ENCODE peak calls at places on chromosomes 3 and 15, in five cellular contexts. U is PC-3, C is spleen, E is HCT116, G is tibial artery. M is an unnamed sample.

GRCh38 chr3:134771962-134772361 is 23.1 kb upstream of the EPHB1 start:
- DNase-seq in C (no peak), E (no peak), U (no peak), G (no peak), M (no peak)

GRCh38 chr15:31098491-31098917 is 3.0 kb downstream of the TRPM1 start:
- DNase-seq in C (no peak), G (no peak), E (no peak), U (no peak), M (no peak)

GRCh38 chr15:66789029-66790025 is 87.3 kb downstream of the SMAD6 start:
- DNase-seq in E (no peak), C (no peak), G (peak), U (peak), M (no peak)

GRCh38 chr3:54159917-54160316 is 37.6 kb downstream of the CACNA2D3 start:
- DNase-seq in G (no peak), E (no peak), U (no peak), C (no peak), M (no peak)

GRCh38 chr15:36161781-36162212 is 417.6 kb upstream of the CDIN1 start:
- DNase-seq in E (no peak), U (peak), C (no peak), G (peak), M (peak)

GRCh38 chr3:11845661-11846060 is 1.0 kb downstream of the TAMM41 start:
- DNase-seq in U (peak), G (no peak), E (no peak), C (no peak), M (no peak)

GRCh38 chr3:122784436-122784835 is 9.2 kb downstream of the HSPBAP1 start:
- DNase-seq in G (no peak), E (no peak), C (no peak), U (peak), M (no peak)

GRCh38 chr3:63961891-63962290 is 49.7 kb upstream of the SCAANT1 start:
- DNase-seq in U (peak), C (no peak), E (peak), G (no peak), M (no peak)

GRCh38 chr3:185175370-185175987 is 22.6 kb upstream of the C3orf70 start:
- DNase-seq in C (no peak), U (no peak), G (no peak), E (no peak), M (peak)

GRCh38 chr15:61780278-61780677 is 280.0 kb downstream of the VPS13C start:
- DNase-seq in C (no peak), E (no peak), G (no peak), U (no peak), M (no peak)
- H3K4me3 ChIP-seq in C (no peak), E (no peak), G (no peak), U (no peak), M (no peak)

GRCh38 chr15:73518180-73518862 is 75.4 kb downstream of the REC114 start:
- DNase-seq in E (no peak), C (no peak), U (no peak), G (no peak), M (no peak)
- H3K27ac ChIP-seq in E (no peak), C (no peak), U (no peak), G (no peak), M (peak)

DNA sequence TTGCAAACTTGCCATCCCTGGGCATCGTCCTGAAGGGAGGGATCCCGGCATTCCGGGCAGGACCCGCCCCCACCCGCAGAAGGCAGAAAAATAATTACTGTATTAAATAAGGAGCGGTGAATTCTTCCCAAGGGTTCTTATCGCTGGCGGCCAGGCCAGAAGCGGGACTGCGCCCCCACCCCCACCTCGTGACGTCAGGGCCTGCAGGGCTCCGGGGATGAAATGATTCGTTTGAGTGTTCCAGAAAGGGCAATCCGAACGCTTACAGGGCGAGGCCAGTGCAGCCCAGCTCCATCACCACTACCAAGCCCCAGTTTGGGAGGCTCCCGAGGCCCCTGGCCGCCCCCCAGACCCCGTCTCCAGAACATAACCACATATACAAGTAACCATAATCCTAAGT is 8.6 kb downstream of the SOX2 start:
- DNase-seq in C (no peak), G (no peak), E (no peak), U (no peak), M (no peak)
- H3K4me3 ChIP-seq in C (no peak), G (no peak), E (no peak), U (no peak), M (no peak)

GRCh38 chr3:16311960-16312451 is 47.0 kb downstream of the OXNAD1 start:
- DNase-seq in C (no peak), U (no peak), E (no peak), G (peak), M (peak)
- H3K27ac ChIP-seq in C (peak), U (no peak), E (no peak), G (no peak), M (peak)

GRCh38 chr3:14175383-14176037 is 2.9 kb downstream of the XPC start:
- DNase-seq in U (peak), E (no peak), C (no peak), G (no peak), M (no peak)
- H3K4me3 ChIP-seq in U (no peak), E (no peak), C (peak), G (no peak), M (no peak)